ENCODE peak calls at places on chromosomes 3 and 15, in eight cellular contexts. G is OCI-LY7; X is body of pancreas; O is CD8-positive, alpha-beta T cell; J is cardiac fibroblast; I is A673; W is psoas muscle; M is heart left ventricle. E is an unnamed sample.

GRCh38 chr3:143443851-143444331 is 324.3 kb downstream of the CHST2 start:
- DNase-seq in M (peak; percentile 75), J (peak; percentile 98), G (no peak), W (no peak), O (no peak), X (peak; percentile 74), I (peak; percentile 88), E (peak; percentile 99)

GRCh38 chr3:32347286-32348125 is 44.1 kb upstream of the CMTM7 start:
- DNase-seq in W (peak; percentile 55), M (peak; percentile 49), J (peak; percentile 50), O (no peak), G (no peak), I (no peak), X (no peak), E (peak; percentile 68)

GRCh38 chr15:34161329-34161953 is 48.5 kb downstream of the KATNBL1 start:
- DNase-seq in O (no peak), J (no peak), I (no peak), M (no peak), G (peak; percentile 19), X (no peak), W (no peak), E (no peak)

GRCh38 chr3:16013563-16013962 is 160.9 kb upstream of the GALNT15 start:
- DNase-seq in O (no peak), J (peak; percentile 12), X (no peak), I (no peak), G (no peak), W (no peak), M (no peak), E (peak; percentile 51)

GRCh38 chr15:36407647-36408046 is 171.8 kb upstream of the CDIN1 start:
- DNase-seq in G (no peak), M (no peak), O (no peak), I (peak; percentile 55), W (no peak), X (no peak), J (peak; percentile 77), E (peak; percentile 70)

GRCh38 chr15:80694624-80695098 is 449 bp upstream of the ABHD17C start:
- DNase-seq in O (no peak), I (peak; percentile 28), G (no peak), W (peak; percentile 52), M (peak; percentile 28), J (peak; percentile 55), X (peak; percentile 7), E (peak; percentile 56)

GRCh38 chr15:77769700-77770099 is 137.0 kb upstream of the LINGO1 start:
- DNase-seq in J (no peak), W (no peak), X (no peak), O (no peak), M (no peak), G (no peak), I (no peak), E (no peak)

GRCh38 chr3:28590216-28590615 is 241.6 kb upstream of the AZI2 start:
- DNase-seq in O (no peak), G (no peak), W (no peak), X (no peak), I (no peak), M (no peak), J (no peak), E (peak; percentile 1)

GRCh38 chr15:56805466-56806146 is 72.3 kb upstream of the ZNF280D start:
- DNase-seq in X (no peak), G (no peak), J (peak; percentile 87), W (no peak), O (no peak), I (peak; percentile 90), M (no peak), E (peak; percentile 91)

GRCh38 chr15:53453253-53454105 is 306.0 kb downstream of the WDR72 start:
- DNase-seq in M (no peak), W (no peak), X (peak; percentile 96), O (no peak), I (no peak), J (no peak), G (no peak), E (no peak)

GRCh38 chr3:46162975-46163550 is 45.0 kb downstream of the CCR1 start:
- DNase-seq in O (no peak), M (no peak), X (no peak), W (peak; percentile 34), G (no peak), I (no peak), J (no peak), E (no peak)

GRCh38 chr3:134074790-134075567 is 45.3 kb upstream of the SLCO2A1 start:
- DNase-seq in I (no peak), G (no peak), J (no peak), X (no peak), O (no peak), W (no peak), M (no peak), E (no peak)

GRCh38 chr3:33440328-33440577 is at the start of gene UBP1:
- DNase-seq in W (peak; percentile 100), I (no peak), J (no peak), G (no peak), O (no peak), M (no peak), X (no peak), E (no peak)

GRCh38 chr3:12796171-12797123 is at the start of gene CAND2:
- DNase-seq in J (peak; percentile 49), X (peak; percentile 54), W (peak; percentile 90), O (no peak), I (peak; percentile 70), G (peak; percentile 73), M (peak; percentile 82), E (peak; percentile 35)

GRCh38 chr3:24494616-24495333 is at the start of gene THRB:
- DNase-seq in O (no peak), W (peak; percentile 91), X (peak; percentile 82), I (peak; percentile 56), J (peak; percentile 59), M (peak; percentile 81), G (no peak), E (peak; percentile 38)

GRCh38 chr3:177249203-177249602 is 51.9 kb upstream of the TBL1XR1 start:
- DNase-seq in W (no peak), J (no peak), G (no peak), I (no peak), M (no peak), X (no peak), O (no peak), E (no peak)

GRCh38 chr3:26346497-26346896 is 276.1 kb upstream of the LRRC3B start:
- DNase-seq in I (no peak), O (no peak), M (no peak), W (no peak), G (no peak), X (no peak), J (no peak), E (no peak)

GRCh38 chr3:179929091-179929529 is 107.6 kb downstream of the PEX5L start:
- DNase-seq in G (peak; percentile 68), W (peak; percentile 52), M (no peak), X (peak; percentile 53), I (peak; percentile 73), J (peak; percentile 77), O (no peak), E (peak; percentile 74)

GRCh38 chr15:69718445-69718844 is 265.8 kb downstream of the RPLP1 start:
- DNase-seq in J (no peak), X (no peak), G (no peak), W (no peak), O (no peak), I (no peak), M (no peak), E (no peak)
- H3K4me3 ChIP-seq in J (no peak overlapping the region), X (no peak overlapping the region), G (no peak overlapping the region), W (no peak overlapping the region), O (no peak overlapping the region), I (no peak overlapping the region), M (no peak overlapping the region), E (no peak overlapping the region)

DNA sequence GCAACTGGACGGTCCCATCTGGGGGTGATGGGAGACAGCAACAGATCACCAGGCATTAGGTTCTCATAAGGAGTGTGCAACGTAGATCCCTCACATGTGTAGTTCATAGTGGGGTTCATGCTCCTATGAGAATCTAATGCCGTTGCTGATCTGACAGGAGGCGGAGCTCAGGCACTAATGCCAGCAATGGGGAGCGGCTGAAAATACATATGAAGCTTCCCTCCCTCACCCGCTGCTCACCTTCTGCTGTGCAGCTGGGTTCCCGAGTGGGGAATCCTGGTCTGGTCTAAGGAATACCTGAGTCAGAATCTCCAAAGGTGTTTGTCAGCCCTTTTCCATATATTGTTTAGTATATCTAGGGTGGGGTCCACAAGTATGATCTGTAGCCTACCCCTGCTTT is 52.3 kb downstream of the CHD2 start:
- DNase-seq in I (no peak), M (no peak), W (no peak), G (no peak), J (no peak), O (no peak), X (no peak), E (no peak)
- TF ChIP-seq CTCF in I (no peak), M (no peak), W (no peak), G (no peak), J (no peak), O (no peak), X (no peak), E (no peak)

DNA sequence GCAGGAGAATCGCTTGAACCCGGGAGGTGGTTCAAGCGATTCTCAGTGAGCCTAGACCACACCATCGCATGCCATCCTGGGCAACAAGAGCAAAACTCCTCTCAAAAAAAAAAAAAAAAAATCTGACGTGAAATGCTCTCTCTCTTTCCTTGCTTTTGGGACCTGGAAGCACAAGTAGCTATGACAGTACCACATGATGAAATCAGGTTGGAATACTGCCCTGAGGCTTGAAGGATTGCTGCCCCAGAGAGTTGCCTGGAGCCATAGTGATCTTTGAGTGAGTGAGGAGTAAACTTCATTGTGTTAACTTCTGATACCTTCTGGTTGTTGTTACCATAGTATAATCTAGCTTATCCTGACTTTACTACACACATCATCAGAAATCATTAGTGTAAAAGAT is 23.3 kb downstream of the AKAP13 start:
- DNase-seq in O (no peak), G (no peak), M (no peak), J (peak; percentile 61), I (no peak), W (no peak), X (no peak), E (peak; percentile 77)
- H3K4me3 ChIP-seq in O (no peak overlapping the region), G (peak overlapping the region; percentile 53), M (no peak overlapping the region), J (no peak overlapping the region), I (no peak overlapping the region), W (no peak overlapping the region), X (no peak overlapping the region), E (no peak overlapping the region)

GRCh38 chr3:8963137-8963853 is at the start of gene RAD18:
- DNase-seq in M (peak; percentile 90), X (peak; percentile 92), I (peak; percentile 92), W (peak; percentile 96), J (peak; percentile 91), O (peak; percentile 83), G (peak; percentile 95), E (peak; percentile 91)
- TF ChIP-seq CTCF in M (no peak), X (no peak), I (no peak), W (no peak), J (no peak), O (no peak), G (no peak), E (no peak)

E was measured in fibroblast of pulmonary artery.